ENCODE peak calls at places on chromosome 4, in nine cellular contexts. One of them, this sample, is unnamed.

GRCh38 chr4:152634110-152634760 is 45.6 kb downstream of the TMEM154 start:
- DNase-seq in ELR: no peak
- DNase-seq in ELF-1: no peak
- DNase-seq in stimulated activated CD8-positive, alpha-beta memory T cell treated with anti-CD3 and anti-CD28 coated beads, Interleukin-4, amount 100 ng/mL, for 1 hour: no peak
- DNase-seq in DMS53: no peak
- DNase-seq in LoVo: peak; percentile 21
- DNase-seq in cerebellum: no peak
- DNase-seq in ovary: no peak
- DNase-seq in T-helper 17 cell: no peak
- DNase-seq in this sample: peak; percentile 51

GRCh38 chr4:16693040-16693506 is 205.4 kb downstream of the LDB2 start:
- DNase-seq in ELR: no peak
- DNase-seq in ELF-1: no peak
- DNase-seq in stimulated activated CD8-positive, alpha-beta memory T cell treated with anti-CD3 and anti-CD28 coated beads, Interleukin-4, amount 100 ng/mL, for 1 hour: no peak
- DNase-seq in DMS53: no peak
- DNase-seq in LoVo: no peak
- DNase-seq in cerebellum: no peak
- DNase-seq in ovary: peak; percentile 48
- DNase-seq in T-helper 17 cell: no peak
- DNase-seq in this sample: no peak

GRCh38 chr4:83128235-83128929 is 13.9 kb upstream of the PLAC8 start:
- DNase-seq in ELR: peak; percentile 92
- DNase-seq in ELF-1: no peak
- DNase-seq in stimulated activated CD8-positive, alpha-beta memory T cell treated with anti-CD3 and anti-CD28 coated beads, Interleukin-4, amount 100 ng/mL, for 1 hour: no peak
- DNase-seq in DMS53: no peak
- DNase-seq in LoVo: peak; percentile 83
- DNase-seq in cerebellum: no peak
- DNase-seq in ovary: no peak
- DNase-seq in T-helper 17 cell: no peak
- DNase-seq in this sample: peak; percentile 86

GRCh38 chr4:81885016-81885415 is 413.3 kb upstream of the RASGEF1B start:
- DNase-seq in ELR: no peak
- DNase-seq in ELF-1: no peak
- DNase-seq in stimulated activated CD8-positive, alpha-beta memory T cell treated with anti-CD3 and anti-CD28 coated beads, Interleukin-4, amount 100 ng/mL, for 1 hour: no peak
- DNase-seq in DMS53: no peak
- DNase-seq in LoVo: no peak
- DNase-seq in cerebellum: no peak
- DNase-seq in ovary: no peak
- DNase-seq in T-helper 17 cell: no peak
- DNase-seq in this sample: no peak

GRCh38 chr4:107318078-107318477 is 282.0 kb upstream of the DKK2 start:
- DNase-seq in ELR: no peak
- DNase-seq in ELF-1: no peak
- DNase-seq in stimulated activated CD8-positive, alpha-beta memory T cell treated with anti-CD3 and anti-CD28 coated beads, Interleukin-4, amount 100 ng/mL, for 1 hour: no peak
- DNase-seq in DMS53: no peak
- DNase-seq in LoVo: no peak
- DNase-seq in cerebellum: no peak
- DNase-seq in ovary: no peak
- DNase-seq in T-helper 17 cell: no peak
- DNase-seq in this sample: no peak

GRCh38 chr4:30867427-30867826 is 147.3 kb downstream of the PCDH7 start:
- DNase-seq in ELR: no peak
- DNase-seq in ELF-1: no peak
- DNase-seq in stimulated activated CD8-positive, alpha-beta memory T cell treated with anti-CD3 and anti-CD28 coated beads, Interleukin-4, amount 100 ng/mL, for 1 hour: no peak
- DNase-seq in DMS53: no peak
- DNase-seq in LoVo: no peak
- DNase-seq in cerebellum: no peak
- DNase-seq in ovary: no peak
- DNase-seq in T-helper 17 cell: no peak
- DNase-seq in this sample: no peak

GRCh38 chr4:28469886-28470285 is 1609.2 kb downstream of the STIM2 start:
- DNase-seq in ELR: no peak
- DNase-seq in ELF-1: no peak
- DNase-seq in stimulated activated CD8-positive, alpha-beta memory T cell treated with anti-CD3 and anti-CD28 coated beads, Interleukin-4, amount 100 ng/mL, for 1 hour: no peak
- DNase-seq in DMS53: no peak
- DNase-seq in LoVo: no peak
- DNase-seq in cerebellum: no peak
- DNase-seq in ovary: no peak
- DNase-seq in T-helper 17 cell: no peak
- DNase-seq in this sample: no peak

GRCh38 chr4:140884431-140885058 is 128.4 kb upstream of the TBC1D9 start:
- DNase-seq in ELR: peak; percentile 69
- DNase-seq in ELF-1: peak; percentile 84
- DNase-seq in stimulated activated CD8-positive, alpha-beta memory T cell treated with anti-CD3 and anti-CD28 coated beads, Interleukin-4, amount 100 ng/mL, for 1 hour: no peak
- DNase-seq in DMS53: peak; percentile 78
- DNase-seq in LoVo: peak; percentile 59
- DNase-seq in cerebellum: peak; percentile 10
- DNase-seq in ovary: no peak
- DNase-seq in T-helper 17 cell: no peak
- DNase-seq in this sample: peak; percentile 80

GRCh38 chr4:67460574-67460973 is 84.7 kb downstream of the CENPC start:
- DNase-seq in ELR: no peak
- DNase-seq in ELF-1: no peak
- DNase-seq in stimulated activated CD8-positive, alpha-beta memory T cell treated with anti-CD3 and anti-CD28 coated beads, Interleukin-4, amount 100 ng/mL, for 1 hour: no peak
- DNase-seq in DMS53: no peak
- DNase-seq in LoVo: no peak
- DNase-seq in cerebellum: no peak
- DNase-seq in ovary: no peak
- DNase-seq in T-helper 17 cell: no peak
- DNase-seq in this sample: no peak

GRCh38 chr4:176385601-176386000 is 65.8 kb downstream of the SPCS3 start:
- DNase-seq in ELR: no peak
- DNase-seq in ELF-1: no peak
- DNase-seq in stimulated activated CD8-positive, alpha-beta memory T cell treated with anti-CD3 and anti-CD28 coated beads, Interleukin-4, amount 100 ng/mL, for 1 hour: no peak
- DNase-seq in DMS53: no peak
- DNase-seq in LoVo: no peak
- DNase-seq in cerebellum: peak; percentile 11
- DNase-seq in ovary: no peak
- DNase-seq in T-helper 17 cell: no peak
- DNase-seq in this sample: no peak

GRCh38 chr4:7652451-7652871 is 217.7 kb upstream of the PSAPL1 start:
- DNase-seq in ELR: no peak
- DNase-seq in ELF-1: no peak
- DNase-seq in stimulated activated CD8-positive, alpha-beta memory T cell treated with anti-CD3 and anti-CD28 coated beads, Interleukin-4, amount 100 ng/mL, for 1 hour: no peak
- DNase-seq in DMS53: no peak
- DNase-seq in LoVo: no peak
- DNase-seq in cerebellum: no peak
- DNase-seq in ovary: peak; percentile 54
- DNase-seq in T-helper 17 cell: no peak
- DNase-seq in this sample: no peak

GRCh38 chr4:165505991-165506779 is 127.4 kb downstream of the CPE start:
- DNase-seq in ELR: peak; percentile 33
- DNase-seq in ELF-1: no peak
- DNase-seq in stimulated activated CD8-positive, alpha-beta memory T cell treated with anti-CD3 and anti-CD28 coated beads, Interleukin-4, amount 100 ng/mL, for 1 hour: no peak
- DNase-seq in DMS53: no peak
- DNase-seq in LoVo: peak; percentile 8
- DNase-seq in cerebellum: no peak
- DNase-seq in ovary: no peak
- DNase-seq in T-helper 17 cell: no peak
- DNase-seq in this sample: peak; percentile 69

GRCh38 chr4:83561381-83561780 is 25.5 kb downstream of the GPAT3 start:
- DNase-seq in ELR: peak; percentile 80
- DNase-seq in ELF-1: no peak
- DNase-seq in stimulated activated CD8-positive, alpha-beta memory T cell treated with anti-CD3 and anti-CD28 coated beads, Interleukin-4, amount 100 ng/mL, for 1 hour: no peak
- DNase-seq in DMS53: peak; percentile 56
- DNase-seq in LoVo: peak; percentile 58
- DNase-seq in cerebellum: no peak
- DNase-seq in ovary: no peak
- DNase-seq in T-helper 17 cell: no peak
- DNase-seq in this sample: peak; percentile 89

GRCh38 chr4:89123418-89123817 is 12.1 kb downstream of the TIGD2 start:
- DNase-seq in ELR: peak; percentile 36
- DNase-seq in ELF-1: no peak
- DNase-seq in stimulated activated CD8-positive, alpha-beta memory T cell treated with anti-CD3 and anti-CD28 coated beads, Interleukin-4, amount 100 ng/mL, for 1 hour: no peak
- DNase-seq in DMS53: peak; percentile 33
- DNase-seq in LoVo: peak; percentile 85
- DNase-seq in cerebellum: no peak
- DNase-seq in ovary: no peak
- DNase-seq in T-helper 17 cell: no peak
- DNase-seq in this sample: peak; percentile 56

GRCh38 chr4:184801781-184802180 is 24.0 kb downstream of the ACSL1 start:
- DNase-seq in ELR: no peak
- DNase-seq in ELF-1: no peak
- DNase-seq in stimulated activated CD8-positive, alpha-beta memory T cell treated with anti-CD3 and anti-CD28 coated beads, Interleukin-4, amount 100 ng/mL, for 1 hour: no peak
- DNase-seq in DMS53: no peak
- DNase-seq in LoVo: no peak
- DNase-seq in cerebellum: no peak
- DNase-seq in ovary: no peak
- DNase-seq in T-helper 17 cell: no peak
- DNase-seq in this sample: peak; percentile 76

GRCh38 chr4:89134775-89135319 is 23.5 kb downstream of the TIGD2 start:
- DNase-seq in ELR: peak; percentile 76
- DNase-seq in ELF-1: no peak
- DNase-seq in stimulated activated CD8-positive, alpha-beta memory T cell treated with anti-CD3 and anti-CD28 coated beads, Interleukin-4, amount 100 ng/mL, for 1 hour: no peak
- DNase-seq in DMS53: no peak
- DNase-seq in LoVo: no peak
- DNase-seq in cerebellum: no peak
- DNase-seq in ovary: no peak
- DNase-seq in T-helper 17 cell: no peak
- DNase-seq in this sample: peak; percentile 76

GRCh38 chr4:53943345-53944085 is 120.9 kb downstream of the CHIC2 start:
- DNase-seq in ELR: peak; percentile 85
- DNase-seq in ELF-1: no peak
- DNase-seq in stimulated activated CD8-positive, alpha-beta memory T cell treated with anti-CD3 and anti-CD28 coated beads, Interleukin-4, amount 100 ng/mL, for 1 hour: no peak
- DNase-seq in DMS53: peak; percentile 24
- DNase-seq in LoVo: peak; percentile 91
- DNase-seq in cerebellum: no peak
- DNase-seq in ovary: no peak
- DNase-seq in T-helper 17 cell: no peak
- DNase-seq in this sample: peak; percentile 95

GRCh38 chr4:40515037-40515397 is 114.6 kb downstream of the RBM47 start:
- DNase-seq in ELR: no peak
- DNase-seq in ELF-1: no peak
- DNase-seq in stimulated activated CD8-positive, alpha-beta memory T cell treated with anti-CD3 and anti-CD28 coated beads, Interleukin-4, amount 100 ng/mL, for 1 hour: no peak
- DNase-seq in DMS53: peak; percentile 67
- DNase-seq in LoVo: peak; percentile 33
- DNase-seq in cerebellum: no peak
- DNase-seq in ovary: no peak
- DNase-seq in T-helper 17 cell: no peak
- DNase-seq in this sample: no peak

GRCh38 chr4:170004656-170005250 is 21.4 kb downstream of the MFAP3L start:
- DNase-seq in ELR: no peak
- DNase-seq in ELF-1: no peak
- DNase-seq in stimulated activated CD8-positive, alpha-beta memory T cell treated with anti-CD3 and anti-CD28 coated beads, Interleukin-4, amount 100 ng/mL, for 1 hour: no peak
- DNase-seq in DMS53: no peak
- DNase-seq in LoVo: no peak
- DNase-seq in cerebellum: no peak
- DNase-seq in ovary: no peak
- DNase-seq in T-helper 17 cell: no peak
- DNase-seq in this sample: peak; percentile 9

GRCh38 chr4:151659631-151660030 is 101.2 kb downstream of the GATB start:
- DNase-seq in ELR: no peak
- DNase-seq in ELF-1: no peak
- DNase-seq in stimulated activated CD8-positive, alpha-beta memory T cell treated with anti-CD3 and anti-CD28 coated beads, Interleukin-4, amount 100 ng/mL, for 1 hour: no peak
- DNase-seq in DMS53: no peak
- DNase-seq in LoVo: no peak
- DNase-seq in cerebellum: no peak
- DNase-seq in ovary: no peak
- DNase-seq in T-helper 17 cell: no peak
- DNase-seq in this sample: no peak

GRCh38 chr4:78951862-78952472 is 12.7 kb upstream of the PAQR3 start:
- DNase-seq in ELR: peak; percentile 52
- DNase-seq in ELF-1: no peak
- DNase-seq in stimulated activated CD8-positive, alpha-beta memory T cell treated with anti-CD3 and anti-CD28 coated beads, Interleukin-4, amount 100 ng/mL, for 1 hour: no peak
- DNase-seq in DMS53: peak; percentile 64
- DNase-seq in LoVo: peak; percentile 61
- DNase-seq in cerebellum: peak; percentile 60
- DNase-seq in ovary: no peak
- DNase-seq in T-helper 17 cell: no peak
- DNase-seq in this sample: peak; percentile 62

GRCh38 chr4:136687118-136687517 is 845.2 kb downstream of the PCDH18 start:
- DNase-seq in ELR: no peak
- DNase-seq in ELF-1: no peak
- DNase-seq in stimulated activated CD8-positive, alpha-beta memory T cell treated with anti-CD3 and anti-CD28 coated beads, Interleukin-4, amount 100 ng/mL, for 1 hour: no peak
- DNase-seq in DMS53: peak; percentile 1
- DNase-seq in LoVo: no peak
- DNase-seq in cerebellum: no peak
- DNase-seq in ovary: no peak
- DNase-seq in T-helper 17 cell: no peak
- DNase-seq in this sample: no peak

GRCh38 chr4:151199496-151200190 is 77.3 kb upstream of the PRSS48 start:
- DNase-seq in ELR: no peak
- DNase-seq in ELF-1: no peak
- DNase-seq in stimulated activated CD8-positive, alpha-beta memory T cell treated with anti-CD3 and anti-CD28 coated beads, Interleukin-4, amount 100 ng/mL, for 1 hour: no peak
- DNase-seq in DMS53: no peak
- DNase-seq in LoVo: no peak
- DNase-seq in cerebellum: no peak
- DNase-seq in ovary: no peak
- DNase-seq in T-helper 17 cell: no peak
- DNase-seq in this sample: no peak

GRCh38 chr4:7261174-7261573 is 68.8 kb downstream of the SORCS2 start:
- DNase-seq in ELR: no peak
- DNase-seq in ELF-1: no peak
- DNase-seq in stimulated activated CD8-positive, alpha-beta memory T cell treated with anti-CD3 and anti-CD28 coated beads, Interleukin-4, amount 100 ng/mL, for 1 hour: no peak
- DNase-seq in DMS53: no peak
- DNase-seq in LoVo: no peak
- DNase-seq in cerebellum: no peak
- DNase-seq in ovary: no peak
- DNase-seq in T-helper 17 cell: no peak
- DNase-seq in this sample: no peak

GRCh38 chr4:185019451-185020292 is 1.4 kb downstream of the HELT start:
- DNase-seq in ELR: no peak
- DNase-seq in ELF-1: peak; percentile 62
- DNase-seq in stimulated activated CD8-positive, alpha-beta memory T cell treated with anti-CD3 and anti-CD28 coated beads, Interleukin-4, amount 100 ng/mL, for 1 hour: no peak
- DNase-seq in DMS53: peak; percentile 67
- DNase-seq in LoVo: no peak
- DNase-seq in cerebellum: no peak
- DNase-seq in ovary: no peak
- DNase-seq in T-helper 17 cell: no peak
- DNase-seq in this sample: no peak

GRCh38 chr4:2436301-2436700 is 17.5 kb downstream of the CFAP99 start:
- DNase-seq in ELR: peak; percentile 12
- DNase-seq in ELF-1: no peak
- DNase-seq in stimulated activated CD8-positive, alpha-beta memory T cell treated with anti-CD3 and anti-CD28 coated beads, Interleukin-4, amount 100 ng/mL, for 1 hour: no peak
- DNase-seq in DMS53: peak; percentile 77
- DNase-seq in LoVo: no peak
- DNase-seq in cerebellum: peak; percentile 87
- DNase-seq in ovary: peak; percentile 36
- DNase-seq in T-helper 17 cell: no peak
- DNase-seq in this sample: no peak

GRCh38 chr4:1895489-1895888 is 24.3 kb downstream of the NSD2 start:
- DNase-seq in ELR: no peak
- DNase-seq in ELF-1: no peak
- DNase-seq in stimulated activated CD8-positive, alpha-beta memory T cell treated with anti-CD3 and anti-CD28 coated beads, Interleukin-4, amount 100 ng/mL, for 1 hour: no peak
- DNase-seq in DMS53: no peak
- DNase-seq in LoVo: no peak
- DNase-seq in cerebellum: no peak
- DNase-seq in ovary: no peak
- DNase-seq in T-helper 17 cell: no peak
- DNase-seq in this sample: no peak

GRCh38 chr4:185128272-185129119 is 14.6 kb upstream of the SLC25A4 start:
- DNase-seq in ELR: peak; percentile 52
- DNase-seq in ELF-1: peak; percentile 70
- DNase-seq in stimulated activated CD8-positive, alpha-beta memory T cell treated with anti-CD3 and anti-CD28 coated beads, Interleukin-4, amount 100 ng/mL, for 1 hour: no peak
- DNase-seq in DMS53: peak; percentile 75
- DNase-seq in LoVo: no peak
- DNase-seq in cerebellum: peak; percentile 64
- DNase-seq in ovary: peak; percentile 70
- DNase-seq in T-helper 17 cell: peak; percentile 13
- DNase-seq in this sample: no peak

GRCh38 chr4:183100827-183101226 is 1.8 kb downstream of the WWC2 start:
- DNase-seq in ELR: peak; percentile 10
- DNase-seq in ELF-1: no peak
- DNase-seq in stimulated activated CD8-positive, alpha-beta memory T cell treated with anti-CD3 and anti-CD28 coated beads, Interleukin-4, amount 100 ng/mL, for 1 hour: no peak
- DNase-seq in DMS53: peak; percentile 68
- DNase-seq in LoVo: peak; percentile 21
- DNase-seq in cerebellum: no peak
- DNase-seq in ovary: no peak
- DNase-seq in T-helper 17 cell: no peak
- DNase-seq in this sample: peak; percentile 37